ENCODE peak calls at places on chromosomes 3 and 15, in five cellular contexts. W is HepG2, M is suprapubic skin, B is transverse colon, S is tibial nerve. D is an unnamed sample.

GRCh38 chr15:98881526-98882517 is 125.8 kb downstream of the PGPEP1L start:
- DNase-seq in M (no peak), W (peak; percentile 40), S (no peak), B (no peak), D (no peak)

GRCh38 chr3:175386630-175387029 is 527.5 kb downstream of the NAALADL2 start:
- DNase-seq in M (no peak), S (no peak), B (no peak), W (no peak), D (no peak)

GRCh38 chr15:53962646-53963561 is 15.3 kb upstream of the UNC13C start:
- DNase-seq in B (peak; percentile 25), S (peak; percentile 32), W (peak; percentile 23), M (no peak), D (peak; percentile 43)

GRCh38 chr3:155727836-155728235 is 17.0 kb downstream of the PLCH1 start:
- DNase-seq in S (no peak), W (no peak), M (no peak), B (no peak), D (no peak)

GRCh38 chr3:127697531-127698240 is 24.9 kb downstream of the ABTB1 start:
- DNase-seq in S (peak; percentile 79), M (peak; percentile 85), B (peak; percentile 62), W (peak; percentile 58), D (peak; percentile 80)

GRCh38 chr3:135926664-135927063 is 38.9 kb upstream of the PPP2R3A start:
- DNase-seq in S (no peak), B (no peak), W (no peak), M (no peak), D (no peak)

GRCh38 chr3:78633626-78634025 is 1134.2 kb downstream of the ROBO1 start:
- DNase-seq in B (no peak), M (no peak), W (no peak), S (no peak), D (no peak)

GRCh38 chr3:148289159-148289558 is 408.5 kb upstream of the AGTR1 start:
- DNase-seq in W (no peak), M (no peak), S (no peak), B (no peak), D (no peak)

GRCh38 chr3:192409838-192410683 is 317.3 kb downstream of the FGF12 start:
- DNase-seq in W (no peak), M (no peak), S (no peak), B (no peak), D (no peak)

GRCh38 chr3:53224536-53224935 is 31.3 kb downstream of the TKT start:
- DNase-seq in B (no peak), S (no peak), M (no peak), W (no peak), D (no peak)

GRCh38 chr15:82051664-82052063 is 5.8 kb upstream of the MEX3B start:
- DNase-seq in B (no peak), W (no peak), M (no peak), S (no peak), D (no peak)

GRCh38 chr3:24521306-24522154 is 26.9 kb upstream of the THRB start:
- DNase-seq in W (peak; percentile 36), B (peak; percentile 62), M (peak; percentile 73), S (peak; percentile 16), D (peak; percentile 65)

GRCh38 chr3:187955076-187955952 is 198.6 kb upstream of the LPP start:
- DNase-seq in W (peak; percentile 45), B (no peak), S (peak; percentile 72), M (no peak), D (no peak)

GRCh38 chr3:127180859-127181258 is 12.1 kb upstream of the PRR23E start:
- DNase-seq in M (no peak), B (no peak), W (no peak), S (no peak), D (no peak)

DNA sequence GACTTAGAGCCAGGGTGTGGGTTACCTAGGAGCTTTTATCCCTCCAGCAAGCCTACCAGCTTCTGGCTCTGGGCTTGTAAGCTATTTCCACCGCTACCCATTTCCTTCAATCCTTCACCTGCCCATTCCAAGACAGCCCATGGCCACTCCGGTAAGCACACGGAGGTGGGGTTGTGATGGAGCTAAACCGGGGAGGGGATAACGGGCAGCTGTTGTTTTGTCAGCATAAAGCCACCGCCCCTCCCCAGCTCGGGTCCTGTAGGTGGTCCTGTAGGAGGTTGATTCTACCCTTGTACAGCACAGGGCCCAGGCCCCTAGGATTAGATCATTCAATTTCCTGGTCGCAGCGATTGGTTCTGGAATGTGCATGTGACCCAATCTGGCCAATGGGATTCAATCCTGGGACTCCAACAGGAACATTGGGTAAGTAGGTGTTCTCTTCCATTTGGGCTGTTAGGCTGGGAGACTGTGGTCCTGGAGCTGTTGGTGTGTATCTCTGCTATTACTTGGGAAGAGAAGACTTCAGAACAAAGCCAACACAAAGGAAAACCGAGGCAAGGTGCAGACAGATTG is 150.6 kb downstream of the RAB11A start:
- DNase-seq in B (no peak), W (no peak), S (no peak), M (no peak), D (no peak)
- TF ChIP-seq EP300 in B (no peak), W (no peak), S (no peak), M (no peak), D (no peak)

GRCh38 chr3:183502782-183503181 is 52.7 kb downstream of the KLHL6 start:
- DNase-seq in W (no peak), B (no peak), S (no peak), M (peak; percentile 8), D (no peak)
- TF ChIP-seq CTCF in W (peak; percentile 69), B (no peak), S (no peak), M (no peak), D (no peak)

GRCh38 chr15:92901053-92901761 is 1.1 kb downstream of the CHD2 start:
- DNase-seq in B (no peak), S (no peak), M (no peak), W (no peak), D (no peak)

GRCh38 chr15:92897620-92898019 is 2.5 kb upstream of the CHD2 start:
- DNase-seq in S (no peak), B (no peak), W (no peak), M (no peak), D (no peak)

GRCh38 chr15:92900712-92901052 is 558 bp downstream of the CHD2 start:
- DNase-seq in M (no peak), S (no peak), W (no peak), B (no peak), D (no peak)

GRCh38 chr15:92899910-92900711 is at the start of gene CHD2:
- DNase-seq in S (peak; percentile 61), B (peak; percentile 86), W (peak; percentile 91), M (no peak), D (peak; percentile 86)

GRCh38 chr15:92898988-92899909 is 875 bp upstream of the CHD2 start:
- DNase-seq in M (no peak), S (no peak), B (no peak), W (no peak), D (no peak)
- H3K27ac ChIP-seq in M (peak overlapping the region; percentile 97), S (peak overlapping the region; percentile 99), B (peak overlapping the region; percentile 99), W (peak overlapping the region; percentile 100), D (peak overlapping the region; percentile 96)

DNA sequence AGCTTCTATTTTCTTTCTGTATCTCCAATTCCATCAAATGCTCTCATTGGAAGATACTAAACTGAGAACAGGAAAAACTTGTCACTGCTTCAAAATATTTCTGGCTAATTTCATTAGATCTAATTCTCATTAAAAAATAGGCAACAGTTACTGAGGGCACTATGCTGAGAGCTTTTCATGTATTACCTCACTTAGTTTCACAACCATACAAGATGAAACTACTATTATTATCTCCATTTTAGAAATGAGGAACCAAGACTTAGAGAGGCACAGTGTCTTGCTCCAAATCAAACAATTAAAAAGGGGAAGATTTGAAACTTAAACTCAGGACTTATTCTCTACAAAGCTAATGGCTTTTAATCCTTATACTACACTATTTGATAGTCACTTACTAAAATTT is 7.2 kb upstream of the OTOL1 start:
- DNase-seq in S (no peak), W (no peak), M (no peak), B (no peak), D (no peak)
- TF ChIP-seq EP300 in S (no peak), W (no peak), M (no peak), B (no peak), D (no peak)

GRCh38 chr15:77827860-77828259 is 195.1 kb upstream of the LINGO1 start:
- DNase-seq in W (no peak), B (no peak), S (no peak), M (no peak), D (no peak)

GRCh38 chr15:77825546-77825945 is 192.8 kb upstream of the LINGO1 start:
- DNase-seq in W (no peak), S (no peak), M (no peak), B (no peak), D (no peak)

GRCh38 chr15:77825143-77825542 is 192.4 kb upstream of the LINGO1 start:
- DNase-seq in B (no peak), W (no peak), S (no peak), M (no peak), D (no peak)

GRCh38 chr15:77824361-77824985 is 191.8 kb upstream of the LINGO1 start:
- DNase-seq in S (no peak), B (no peak), W (no peak), M (no peak), D (no peak)

GRCh38 chr15:77826006-77826695 is 193.4 kb upstream of the LINGO1 start:
- DNase-seq in M (no peak), S (no peak), W (no peak), B (no peak), D (no peak)
- TF ChIP-seq CTCF in M (no peak), S (no peak), W (no peak), B (no peak), D (no peak)

D was measured in stomach.